ENCODE peak calls at places on chromosome 22, in six cellular contexts. U is lung, K is upper lobe of right lung, A is psoas muscle, G is OCI-LY7, Q is right lobe of liver. Z is an unnamed sample.

GRCh38 chr22:26615149-26615548 is 2.7 kb downstream of the CRYBB1 start:
- DNase-seq in U (no peak), Q (no peak), G (peak), K (no peak), A (no peak), Z (no peak)

GRCh38 chr22:31926969-31927368 is 17.4 kb upstream of the YWHAH start:
- DNase-seq in K (no peak), G (no peak), A (no peak), U (no peak), Q (no peak), Z (no peak)

GRCh38 chr22:26401726-26402125 is 27.3 kb upstream of the ASPHD2 start:
- DNase-seq in K (no peak), Q (no peak), U (no peak), G (no peak), A (no peak), Z (no peak)

GRCh38 chr22:19105867-19106802 is 16.1 kb downstream of the DGCR2 start:
- DNase-seq in G (peak), A (no peak), Q (no peak), K (peak), U (no peak), Z (no peak)

GRCh38 chr22:31100762-31101525 is 6.4 kb downstream of the SELENOM start:
- DNase-seq in Q (no peak), A (no peak), U (no peak), K (no peak), G (no peak), Z (no peak)

GRCh38 chr22:39092111-39092867 is 4.8 kb upstream of the APOBEC3H start:
- DNase-seq in A (peak), Q (no peak), K (no peak), U (no peak), G (no peak), Z (no peak)

GRCh38 chr22:25482868-25483639 is 81.4 kb upstream of the GRK3 start:
- DNase-seq in U (no peak), A (peak), K (no peak), Q (no peak), G (no peak), Z (no peak)

GRCh38 chr22:24450600-24450999 is 23.2 kb downstream of the ADORA2A start:
- DNase-seq in G (peak), Q (no peak), A (no peak), U (no peak), K (no peak), Z (peak)

GRCh38 chr22:19042285-19043110 is 79.7 kb downstream of the DGCR2 start:
- DNase-seq in A (peak), U (no peak), K (peak), Q (peak), G (no peak), Z (no peak)

GRCh38 chr22:21978564-21979386 is 3.8 kb downstream of the TOP3B start:
- DNase-seq in A (peak), K (peak), G (no peak), Q (no peak), U (no peak), Z (no peak)

GRCh38 chr22:25534724-25535123 is 29.8 kb upstream of the GRK3 start:
- DNase-seq in G (no peak), K (no peak), Q (no peak), U (no peak), A (no peak), Z (no peak)

GRCh38 chr22:16806401-16806800 is 18.8 kb downstream of the XKR3 start:
- DNase-seq in K (no peak), G (no peak), U (no peak), A (no peak), Q (no peak), Z (no peak)

GRCh38 chr22:50620861-50621490 is 7.0 kb downstream of the ARSA start:
- DNase-seq in U (no peak), K (peak), Q (no peak), A (peak), G (peak), Z (no peak)

GRCh38 chr22:22351366-22351765 is 106.8 kb downstream of the VPREB1 start:
- DNase-seq in A (no peak), Q (no peak), K (no peak), G (no peak), U (no peak), Z (no peak)

GRCh38 chr22:33897621-33897910 is 22.7 kb downstream of the LARGE1 start:
- DNase-seq in U (no peak), G (no peak), K (no peak), Q (no peak), A (no peak), Z (no peak)

GRCh38 chr22:28075260-28075981 is 156.4 kb upstream of the PITPNB start:
- DNase-seq in A (peak), G (no peak), K (no peak), U (peak), Q (no peak), Z (peak)

GRCh38 chr22:30823015-30823370 is 128.3 kb downstream of the OSBP2 start:
- DNase-seq in A (no peak), U (no peak), K (peak), Q (no peak), G (no peak), Z (no peak)

GRCh38 chr22:42993651-42994275 is 21.2 kb downstream of the PACSIN2 start:
- DNase-seq in Q (no peak), A (no peak), K (no peak), G (no peak), U (no peak), Z (no peak)

GRCh38 chr22:22376352-22376706 is 131.7 kb downstream of the VPREB1 start:
- DNase-seq in A (no peak), U (no peak), K (no peak), Q (no peak), G (peak), Z (no peak)

GRCh38 chr22:26245001-26245400 is 75.7 kb downstream of the SEZ6L start:
- DNase-seq in U (no peak), K (no peak), Q (no peak), A (no peak), G (no peak), Z (no peak)

GRCh38 chr22:49267996-49268395 is 559.7 kb downstream of the BRD1 start:
- DNase-seq in G (no peak), Q (no peak), A (no peak), K (no peak), U (no peak), Z (no peak)

GRCh38 chr22:49724030-49724892 is 103.4 kb downstream of the BRD1 start:
- DNase-seq in A (no peak), K (peak), G (peak), U (no peak), Q (no peak), Z (no peak)

GRCh38 chr22:37356922-37357321 is 70.4 kb downstream of the ELFN2 start:
- DNase-seq in K (no peak), U (no peak), G (no peak), A (no peak), Q (no peak), Z (no peak)
- H3K4me3 ChIP-seq in K (no peak), U (no peak), G (no peak), A (no peak), Q (no peak), Z (no peak)

GRCh38 chr22:40797427-40797826 is 21.7 kb downstream of the SLC25A17 start:
- DNase-seq in U (no peak), K (no peak), A (no peak), Q (no peak), G (no peak), Z (no peak)
- H3K27ac ChIP-seq in U (no peak), K (no peak), A (no peak), Q (no peak), G (no peak), Z (no peak)

GRCh38 chr22:41697126-41697775 is 2.1 kb upstream of the MEI1 start:
- DNase-seq in Q (peak), A (peak), K (peak), G (peak), U (peak), Z (peak)
- H3K4me3 ChIP-seq in Q (peak), A (peak), K (peak), G (no peak), U (no peak), Z (peak)

GRCh38 chr22:48261048-48261621 is 1498.7 kb downstream of the TBC1D22A start:
- DNase-seq in K (no peak), G (no peak), A (no peak), Q (no peak), U (no peak), Z (no peak)
- H3K27ac ChIP-seq in K (no peak), G (no peak), A (no peak), Q (no peak), U (no peak), Z (no peak)

GRCh38 chr22:20237480-20238440 is 30.4 kb downstream of the RTN4R start:
- DNase-seq in A (no peak), U (no peak), Q (no peak), K (no peak), G (no peak), Z (no peak)
- H3K4me3 ChIP-seq in A (no peak), U (no peak), Q (no peak), K (no peak), G (no peak), Z (no peak)

Z was measured in right cardiac atrium.